ENCODE peak calls at places on chromosomes 7 and 10, in ten cellular contexts. L is glutamatergic neuron; N is hepatocyte; D is right atrium auricular region; E is esophagus squamous epithelium; A is HL-60; Z is mammary epithelial cell; H is nephron progenitor cell; J is CD8-positive, alpha-beta T cell; T is A549. O is an unnamed sample.

GRCh38 chr10:83572036-83572435 is 567.3 kb upstream of the GHITM start:
- DNase-seq in L (no peak), N (no peak), D (no peak), E (no peak), A (no peak), Z (no peak), H (no peak), J (no peak), T (no peak), O (no peak)

GRCh38 chr7:148979827-148980226 is 48.5 kb downstream of the PDIA4 start:
- DNase-seq in L (no peak), N (no peak), D (no peak), E (no peak), A (no peak), Z (no peak), H (no peak), J (no peak), T (no peak), O (no peak)

GRCh38 chr10:60114765-60115586 is 208.6 kb upstream of the CCDC6 start:
- DNase-seq in L (no peak), N (peak), D (no peak), E (no peak), A (peak), Z (peak), H (peak), J (no peak), T (peak), O (peak)

GRCh38 chr7:35253680-35254495 is at the start of gene TBX20:
- DNase-seq in L (peak), N (peak), D (peak), E (no peak), A (no peak), Z (no peak), H (peak), J (no peak), T (peak), O (no peak)

GRCh38 chr10:69086131-69086530 is 1.8 kb upstream of the SRGN start:
- DNase-seq in L (no peak), N (no peak), D (no peak), E (no peak), A (no peak), Z (no peak), H (no peak), J (no peak), T (no peak), O (no peak)

GRCh38 chr7:18356195-18356645 is 139.3 kb upstream of the HDAC9 start:
- DNase-seq in L (no peak), N (peak), D (no peak), E (no peak), A (no peak), Z (peak), H (no peak), J (no peak), T (peak), O (peak)

GRCh38 chr10:44958196-44958896 is 1.3 kb upstream of the RASSF4 start:
- DNase-seq in L (no peak), N (peak), D (peak), E (no peak), A (no peak), Z (peak), H (no peak), J (no peak), T (no peak), O (no peak)

GRCh38 chr10:113331971-113332370 is 220.9 kb upstream of the HABP2 start:
- DNase-seq in L (no peak), N (no peak), D (no peak), E (no peak), A (no peak), Z (no peak), H (no peak), J (no peak), T (no peak), O (no peak)

GRCh38 chr7:83419013-83419412 is 229.9 kb downstream of the SEMA3E start:
- DNase-seq in L (no peak), N (no peak), D (no peak), E (no peak), A (no peak), Z (no peak), H (no peak), J (no peak), T (no peak), O (no peak)

GRCh38 chr7:269721-270120 is 20.2 kb upstream of the FOXL3 start:
- DNase-seq in L (peak), N (no peak), D (no peak), E (no peak), A (no peak), Z (no peak), H (no peak), J (no peak), T (no peak), O (no peak)

GRCh38 chr7:47332213-47332612 is 249.7 kb downstream of the TNS3 start:
- DNase-seq in L (no peak), N (no peak), D (no peak), E (no peak), A (no peak), Z (no peak), H (no peak), J (no peak), T (no peak), O (no peak)

GRCh38 chr10:51894752-51895151 is 195.4 kb upstream of the CSTF2T start:
- DNase-seq in L (no peak), N (no peak), D (no peak), E (no peak), A (no peak), Z (peak), H (no peak), J (no peak), T (no peak), O (no peak)

GRCh38 chr10:51892313-51892712 is 192.9 kb upstream of the CSTF2T start:
- DNase-seq in L (no peak), N (no peak), D (no peak), E (no peak), A (no peak), Z (no peak), H (no peak), J (no peak), T (no peak), O (no peak)

GRCh38 chr10:51895209-51895608 is 195.8 kb upstream of the CSTF2T start:
- DNase-seq in L (no peak), N (peak), D (peak), E (no peak), A (no peak), Z (peak), H (no peak), J (no peak), T (no peak), O (no peak)

GRCh38 chr10:51896849-51897248 is 197.5 kb upstream of the CSTF2T start:
- DNase-seq in L (no peak), N (no peak), D (no peak), E (no peak), A (no peak), Z (no peak), H (no peak), J (no peak), T (no peak), O (no peak)

DNA sequence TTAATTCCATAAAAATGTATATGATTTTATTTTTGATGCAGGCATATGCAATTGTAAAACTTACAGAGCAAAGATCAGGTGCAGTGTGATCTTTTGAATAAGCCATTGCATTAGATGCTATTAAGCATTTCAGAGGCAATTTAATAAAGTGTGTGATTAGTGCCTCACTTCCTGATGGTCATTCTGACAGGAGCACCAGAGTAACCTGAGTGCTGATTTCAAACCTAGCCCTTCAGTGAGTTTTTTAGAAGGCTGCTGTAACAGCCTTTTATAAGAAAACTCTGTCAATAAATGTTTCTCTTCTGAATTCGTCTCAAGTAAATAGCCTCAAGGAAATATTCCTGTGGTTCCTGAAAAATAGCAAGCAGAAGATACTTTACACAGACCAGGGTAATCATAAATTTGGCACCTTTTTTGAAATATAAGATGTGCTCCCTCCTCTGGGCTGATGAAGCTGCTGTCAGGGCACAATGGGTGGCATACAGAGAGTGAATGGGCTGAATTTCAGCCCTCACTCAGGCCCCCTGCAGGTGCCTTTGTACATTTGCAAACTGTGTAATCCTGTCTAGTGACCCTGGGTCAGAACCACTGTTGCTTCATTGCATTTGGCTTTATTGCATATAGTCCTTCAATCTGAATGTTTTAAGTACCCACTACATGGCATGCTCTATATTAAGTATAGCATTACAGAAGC is 193.7 kb upstream of the CSTF2T start:
- DNase-seq in L (no peak), N (no peak), D (no peak), E (no peak), A (no peak), Z (peak), H (peak), J (no peak), T (peak), O (no peak)
- TF ChIP-seq CTCF in L (no peak), N (no peak), D (peak), E (peak), A (no peak), Z (peak), H (no peak), J (no peak), T (no peak), O (peak)

GRCh38 chr7:101559586-101559985 is 69.5 kb downstream of the MYL10 start:
- DNase-seq in L (no peak), N (no peak), D (no peak), E (no peak), A (no peak), Z (no peak), H (no peak), J (no peak), T (no peak), O (peak)

GRCh38 chr7:101557978-101558741 is 70.9 kb downstream of the MYL10 start:
- DNase-seq in L (no peak), N (no peak), D (no peak), E (no peak), A (no peak), Z (no peak), H (no peak), J (no peak), T (no peak), O (peak)

GRCh38 chr7:101557421-101557820 is 71.7 kb downstream of the MYL10 start:
- DNase-seq in L (no peak), N (no peak), D (no peak), E (no peak), A (no peak), Z (no peak), H (no peak), J (no peak), T (no peak), O (peak)

GRCh38 chr7:101560856-101561255 is 68.2 kb downstream of the MYL10 start:
- DNase-seq in L (no peak), N (no peak), D (no peak), E (no peak), A (no peak), Z (no peak), H (no peak), J (no peak), T (no peak), O (peak)

GRCh38 chr7:101558742-101559325 is 70.3 kb downstream of the MYL10 start:
- DNase-seq in L (no peak), N (no peak), D (no peak), E (no peak), A (no peak), Z (no peak), H (no peak), J (no peak), T (no peak), O (no peak)
- TF ChIP-seq CTCF in L (no peak), N (no peak), D (no peak), E (no peak), A (no peak), Z (peak), H (no peak), J (no peak), T (no peak), O (no peak)

GRCh38 chr10:77036993-77037734 is 600.4 kb downstream of the KCNMA1 start:
- DNase-seq in L (no peak), N (peak), D (no peak), E (no peak), A (no peak), Z (no peak), H (peak), J (no peak), T (peak), O (peak)
- TF ChIP-seq CTCF in L (peak), N (peak), D (peak), E (peak), A (peak), Z (peak), H (peak), J (no peak), T (peak), O (peak)

GRCh38 chr7:108454317-108454673 is 1.9 kb downstream of the NRCAM start:
- DNase-seq in L (no peak), N (no peak), D (no peak), E (no peak), A (no peak), Z (no peak), H (no peak), J (no peak), T (no peak), O (no peak)

GRCh38 chr7:108453320-108453719 is 2.9 kb downstream of the NRCAM start:
- DNase-seq in L (no peak), N (no peak), D (no peak), E (no peak), A (no peak), Z (no peak), H (no peak), J (no peak), T (no peak), O (no peak)

GRCh38 chr7:108454674-108455523 is 1.3 kb downstream of the NRCAM start:
- DNase-seq in L (peak), N (peak), D (no peak), E (no peak), A (no peak), Z (peak), H (peak), J (no peak), T (peak), O (peak)

GRCh38 chr7:108451296-108451848 is 4.9 kb downstream of the NRCAM start:
- DNase-seq in L (no peak), N (no peak), D (no peak), E (no peak), A (no peak), Z (no peak), H (no peak), J (no peak), T (no peak), O (no peak)

DNA sequence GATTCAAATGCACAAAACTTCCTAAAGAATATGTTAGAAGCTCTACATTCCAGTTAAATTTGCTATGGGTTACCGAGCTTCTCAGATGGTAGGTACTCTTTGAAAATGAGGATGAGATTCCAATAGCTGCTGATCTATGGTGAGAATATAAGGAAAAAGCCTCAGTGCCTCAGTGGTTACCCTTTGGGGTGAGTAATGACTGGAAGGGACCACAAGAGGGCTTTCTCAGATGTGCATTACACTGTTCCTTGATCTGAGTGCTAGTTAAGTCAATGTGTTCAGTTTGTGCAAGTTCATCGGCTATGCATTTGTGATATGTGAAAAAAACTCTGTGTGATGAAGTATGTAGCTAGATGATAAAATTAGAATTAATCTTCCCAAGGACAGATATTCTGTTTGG is 3.5 kb downstream of the NRCAM start:
- DNase-seq in L (no peak), N (peak), D (no peak), E (no peak), A (no peak), Z (peak), H (no peak), J (no peak), T (peak), O (peak)
- TF ChIP-seq CTCF in L (peak), N (peak), D (peak), E (peak), A (peak), Z (peak), H (peak), J (peak), T (peak), O (peak)

GRCh38 chr7:21256310-21256877 is 171.5 kb upstream of the SP4 start:
- DNase-seq in L (no peak), N (peak), D (no peak), E (no peak), A (no peak), Z (peak), H (no peak), J (no peak), T (peak), O (peak)

GRCh38 chr7:21260939-21261338 is 166.9 kb upstream of the SP4 start:
- DNase-seq in L (no peak), N (no peak), D (no peak), E (no peak), A (no peak), Z (no peak), H (no peak), J (no peak), T (no peak), O (no peak)

DNA sequence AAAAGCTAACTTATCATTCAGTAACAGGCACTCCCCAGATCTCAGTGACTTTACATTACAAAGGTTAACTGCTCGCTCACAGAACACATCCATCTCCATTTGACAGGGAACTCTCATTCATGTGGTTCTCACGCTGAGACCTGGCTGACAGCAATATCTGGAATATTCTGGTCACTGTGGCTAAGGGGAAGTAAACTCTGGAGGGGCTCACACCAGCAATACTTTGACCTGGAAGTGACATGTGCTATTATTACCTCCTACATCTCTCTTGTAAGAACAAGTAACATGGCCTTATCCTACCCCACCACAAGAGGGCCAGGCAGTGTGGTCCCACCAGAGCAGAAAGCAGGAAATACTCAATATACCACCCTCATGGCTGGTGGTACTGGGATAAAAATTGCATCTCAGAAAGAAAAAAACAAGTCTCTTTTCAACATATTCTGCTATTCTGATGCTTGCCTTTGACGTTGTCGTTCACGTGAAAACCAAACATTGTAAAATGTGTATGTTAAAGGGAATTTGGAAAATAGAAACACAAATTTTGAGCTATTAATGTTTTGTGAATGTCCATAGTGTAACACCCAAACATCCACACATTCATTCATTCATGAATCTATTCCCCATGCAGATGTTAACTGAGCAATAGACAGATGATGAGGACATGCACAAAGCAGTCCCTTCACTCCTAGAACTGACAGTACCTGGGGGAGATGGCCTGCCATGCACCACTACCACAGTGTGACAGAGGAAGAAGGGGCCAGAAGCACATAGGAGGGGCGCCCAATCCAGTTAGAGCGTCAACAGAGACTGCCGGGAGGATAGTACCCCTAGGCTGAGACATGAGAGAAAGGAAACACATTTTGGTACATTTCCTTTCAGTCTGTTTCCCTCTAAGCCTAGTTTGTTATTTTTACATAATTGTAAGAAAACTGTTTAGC is 166.0 kb upstream of the SP4 start:
- DNase-seq in L (peak), N (peak), D (no peak), E (no peak), A (no peak), Z (peak), H (peak), J (peak), T (peak), O (peak)
- TF ChIP-seq CTCF in L (peak), N (peak), D (peak), E (peak), A (peak), Z (peak), H (peak), J (peak), T (peak), O (peak)

GRCh38 chr7:13990984-13991790 is 1.7 kb upstream of the ETV1 start:
- DNase-seq in L (peak), N (peak), D (peak), E (peak), A (peak), Z (peak), H (peak), J (peak), T (peak), O (peak)
- TF ChIP-seq CTCF in L (peak), N (no peak), D (peak), E (peak), A (no peak), Z (no peak), H (no peak), J (no peak), T (no peak), O (no peak)

GRCh38 chr7:114082567-114082933 is 163.7 kb upstream of the PPP1R3A start:
- DNase-seq in L (no peak), N (no peak), D (no peak), E (no peak), A (no peak), Z (no peak), H (no peak), J (no peak), T (no peak), O (no peak)

GRCh38 chr7:114082934-114083647 is 164.3 kb upstream of the PPP1R3A start:
- DNase-seq in L (peak), N (peak), D (no peak), E (no peak), A (no peak), Z (no peak), H (peak), J (no peak), T (no peak), O (no peak)

GRCh38 chr7:114083714-114084113 is 164.9 kb upstream of the PPP1R3A start:
- DNase-seq in L (no peak), N (no peak), D (no peak), E (no peak), A (no peak), Z (no peak), H (no peak), J (no peak), T (no peak), O (peak)

GRCh38 chr7:114084381-114085312 is 165.8 kb upstream of the PPP1R3A start:
- DNase-seq in L (peak), N (peak), D (peak), E (no peak), A (no peak), Z (no peak), H (peak), J (no peak), T (no peak), O (peak)

DNA sequence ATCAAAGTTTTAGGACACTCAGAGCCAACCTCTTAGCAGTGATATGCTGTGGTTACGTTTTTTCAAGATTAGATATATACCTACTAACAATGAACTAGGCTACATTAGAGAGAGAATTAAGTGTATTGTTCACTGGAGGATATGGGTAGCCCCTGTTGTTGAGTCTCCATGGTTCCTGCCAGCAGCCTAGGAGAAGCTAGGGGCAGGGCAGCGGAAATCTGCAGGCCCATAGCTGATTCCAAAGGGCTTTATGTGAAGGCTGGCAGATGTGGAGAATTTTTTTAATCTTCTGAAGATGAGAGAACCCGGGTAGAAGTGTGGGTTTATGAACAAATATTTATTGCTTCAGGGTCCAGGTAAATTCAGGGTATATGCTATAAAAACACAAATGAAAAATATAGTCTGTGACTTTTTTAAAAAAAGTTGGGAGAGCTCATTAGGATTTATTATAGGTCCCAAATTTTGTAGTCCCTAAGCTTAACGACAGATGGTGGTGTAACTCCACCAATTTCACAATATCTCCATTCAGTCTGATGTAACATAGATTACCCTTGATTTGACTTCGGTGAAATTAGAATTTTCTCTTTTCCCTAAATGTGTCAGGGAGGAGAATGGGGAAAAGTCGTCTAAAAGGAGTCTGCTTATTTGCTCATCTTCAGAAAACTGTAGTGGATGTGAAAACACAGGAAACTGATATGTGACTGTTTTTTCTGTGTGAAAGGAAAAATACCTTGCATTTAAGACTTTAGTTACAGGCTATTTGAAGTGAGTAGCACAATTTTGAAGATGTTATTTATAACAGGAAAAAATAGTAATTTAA is 163.0 kb upstream of the PPP1R3A start:
- DNase-seq in L (no peak), N (peak), D (no peak), E (no peak), A (no peak), Z (peak), H (no peak), J (no peak), T (peak), O (peak)
- TF ChIP-seq CTCF in L (peak), N (peak), D (peak), E (peak), A (peak), Z (peak), H (peak), J (peak), T (peak), O (peak)

O was measured in GM13976.